ENCODE peak calls at places on chromosomes 1 and 21, in eight cellular contexts. I, N, P, O, K, V, S and M are unnamed samples.

GRCh38 chr1:92485374-92486250 is 1.1 kb downstream of the GFI1 start:
- DNase-seq in N (peak), K (no peak), O (no peak), V (no peak), P (no peak), S (no peak), I (peak), M (no peak)

GRCh38 chr1:206895837-206896242 is 1.4 kb upstream of the IL24 start:
- DNase-seq in N (no peak), S (no peak), I (no peak), P (no peak), K (no peak), O (peak), V (no peak), M (no peak)

GRCh38 chr1:214037468-214037867 is 49.7 kb downstream of the PROX1 start:
- DNase-seq in O (no peak), N (no peak), P (no peak), I (no peak), S (no peak), V (no peak), K (no peak), M (no peak)

GRCh38 chr1:94428441-94428840 is 10.3 kb downstream of the ABCD3 start:
- DNase-seq in P (no peak), V (no peak), K (no peak), S (no peak), N (no peak), O (no peak), I (no peak), M (no peak)

GRCh38 chr1:247433922-247434476 is 18.0 kb downstream of the NLRP3 start:
- DNase-seq in P (no peak), K (no peak), V (no peak), S (no peak), O (no peak), I (no peak), N (no peak), M (no peak)

GRCh38 chr1:187920976-187921375 is 1092.2 kb downstream of the PLA2G4A start:
- DNase-seq in I (no peak), N (no peak), S (no peak), P (no peak), O (no peak), K (no peak), V (no peak), M (no peak)

GRCh38 chr21:33063907-33064622 is 5.9 kb upstream of the OLIG1 start:
- DNase-seq in O (no peak), I (no peak), P (no peak), S (no peak), K (no peak), V (no peak), N (no peak), M (no peak)

GRCh38 chr1:110628356-110629105 is 22.4 kb upstream of the KCNA2 start:
- DNase-seq in P (no peak), O (no peak), I (no peak), V (no peak), S (no peak), N (no peak), K (peak), M (no peak)

GRCh38 chr1:109149874-109150601 is 36.1 kb downstream of the ELAPOR1 start:
- DNase-seq in S (no peak), N (no peak), O (no peak), K (no peak), I (no peak), V (no peak), P (no peak), M (no peak)

GRCh38 chr1:20660363-20661234 is 570 bp downstream of the DDOST start:
- DNase-seq in O (no peak), P (no peak), I (no peak), V (peak), S (no peak), N (no peak), K (no peak), M (no peak)

GRCh38 chr1:224882264-224882663 is 47.2 kb upstream of the DNAH14 start:
- DNase-seq in N (no peak), P (no peak), S (no peak), I (no peak), O (no peak), V (no peak), K (no peak), M (no peak)

GRCh38 chr1:232486006-232486405 is 143.9 kb downstream of the SIPA1L2 start:
- DNase-seq in V (no peak), K (no peak), P (no peak), S (no peak), I (no peak), O (peak), N (no peak), M (no peak)

GRCh38 chr1:6949991-6950765 is 164.9 kb downstream of the CAMTA1 start:
- DNase-seq in P (no peak), I (no peak), K (no peak), V (no peak), O (no peak), S (no peak), N (no peak), M (no peak)

GRCh38 chr1:182046763-182047162 is 14.7 kb downstream of the ZNF648 start:
- DNase-seq in P (no peak), O (no peak), I (no peak), N (no peak), V (no peak), S (no peak), K (no peak), M (no peak)

GRCh38 chr1:223730471-223730870 is 18.1 kb downstream of the CAPN2 start:
- DNase-seq in I (no peak), O (peak), S (no peak), V (no peak), K (no peak), P (no peak), N (no peak), M (no peak)

GRCh38 chr1:46613661-46614603 is 2.7 kb downstream of the MOB3C start:
- DNase-seq in S (peak), O (peak), K (peak), I (peak), N (peak), P (peak), V (peak), M (no peak)

GRCh38 chr21:44530221-44530902 is 9.6 kb downstream of the KRTAP10-1 start:
- DNase-seq in O (no peak), P (peak), K (no peak), V (peak), I (no peak), N (no peak), S (peak), M (no peak)

GRCh38 chr1:113086551-113086950 is 13.6 kb downstream of the LRIG2 start:
- DNase-seq in K (no peak), P (no peak), O (no peak), S (no peak), N (no peak), I (no peak), V (no peak), M (no peak)

GRCh38 chr1:1281533-1282321 is 1.5 kb downstream of the SCNN1D start:
- DNase-seq in S (peak), V (peak), O (peak), N (no peak), P (no peak), I (peak), K (no peak), M (no peak)

GRCh38 chr1:228283043-228283371 is 75.2 kb downstream of the OBSCN start:
- DNase-seq in V (no peak), N (no peak), K (no peak), S (no peak), P (no peak), O (no peak), I (no peak), M (no peak)

GRCh38 chr1:156868341-156868740 is 7.7 kb downstream of the NTRK1 start:
- DNase-seq in N (no peak), I (no peak), P (no peak), K (no peak), S (no peak), O (no peak), V (no peak), M (no peak)

DNA sequence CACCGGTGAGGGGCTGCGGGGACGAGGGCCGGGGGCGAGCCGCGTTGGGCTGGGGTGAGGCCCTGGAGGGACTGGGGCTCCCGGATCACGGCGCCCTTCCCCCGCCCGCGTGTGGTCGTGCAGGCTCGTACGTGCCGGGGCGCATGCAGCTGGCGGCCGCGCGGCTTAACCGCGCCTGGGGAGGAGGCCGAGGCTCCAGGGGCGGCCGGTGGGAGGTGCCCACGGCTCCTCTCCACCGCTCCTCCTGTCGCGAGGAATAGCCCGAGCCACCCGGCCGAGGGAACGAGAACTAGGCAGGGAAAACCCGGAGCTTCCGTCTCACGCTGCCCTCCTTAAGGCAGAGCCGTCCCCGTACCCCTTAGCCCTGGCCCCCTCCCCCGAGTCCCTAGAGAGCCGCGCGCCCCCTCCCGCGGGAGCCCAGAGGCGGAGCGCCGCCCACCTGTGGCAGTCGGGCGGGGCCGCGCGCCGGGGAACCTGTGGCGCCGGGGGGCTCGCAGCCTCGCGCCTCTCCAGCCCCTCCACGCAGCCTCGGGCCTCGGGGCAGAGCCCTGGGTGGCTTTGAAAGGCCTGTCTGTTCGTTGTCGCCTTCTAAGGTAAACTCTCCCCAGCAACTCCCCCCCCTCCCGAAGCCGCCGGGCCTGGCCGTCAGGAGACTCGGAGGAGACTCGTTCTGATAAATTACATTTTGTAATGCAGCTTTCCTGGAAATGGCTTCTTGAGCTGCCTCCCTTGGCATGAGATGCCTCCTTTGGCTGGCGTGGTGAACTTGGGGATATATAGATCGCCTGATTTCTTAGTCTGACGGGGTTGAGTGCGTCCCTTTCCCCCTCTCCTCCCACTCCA is 766 bp downstream of the AK4 start:
- DNase-seq in P (peak), I (peak), S (no peak), K (peak), N (peak), V (peak), O (peak), M (no peak)
- H3K27ac ChIP-seq in P (peak), I (peak), S (peak), K (peak), N (peak), V (peak), O (no peak), M (peak)

GRCh38 chr1:164857439-164857838 is 298.5 kb downstream of the PBX1 start:
- DNase-seq in P (no peak), K (no peak), N (no peak), O (no peak), S (no peak), V (no peak), I (no peak), M (no peak)
- H3K27ac ChIP-seq in P (no peak), K (peak), N (peak), O (no peak), S (no peak), V (peak), I (peak), M (no peak)

GRCh38 chr1:222589462-222590302 is at the start of gene TAF1A:
- DNase-seq in I (peak), P (peak), O (peak), N (peak), S (peak), V (peak), K (peak), M (peak)

GRCh38 chr1:222586842-222587241 is 2.9 kb downstream of the TAF1A start:
- DNase-seq in P (no peak), I (no peak), N (no peak), K (no peak), S (no peak), O (peak), V (no peak), M (no peak)

GRCh38 chr1:222583079-222583478 is 6.7 kb downstream of the TAF1A start:
- DNase-seq in S (no peak), I (no peak), P (no peak), V (no peak), N (no peak), K (no peak), O (no peak), M (no peak)

GRCh38 chr1:222592171-222592570 is 2.4 kb upstream of the TAF1A start:
- DNase-seq in N (no peak), I (no peak), O (peak), S (no peak), P (no peak), V (no peak), K (no peak), M (no peak)

DNA sequence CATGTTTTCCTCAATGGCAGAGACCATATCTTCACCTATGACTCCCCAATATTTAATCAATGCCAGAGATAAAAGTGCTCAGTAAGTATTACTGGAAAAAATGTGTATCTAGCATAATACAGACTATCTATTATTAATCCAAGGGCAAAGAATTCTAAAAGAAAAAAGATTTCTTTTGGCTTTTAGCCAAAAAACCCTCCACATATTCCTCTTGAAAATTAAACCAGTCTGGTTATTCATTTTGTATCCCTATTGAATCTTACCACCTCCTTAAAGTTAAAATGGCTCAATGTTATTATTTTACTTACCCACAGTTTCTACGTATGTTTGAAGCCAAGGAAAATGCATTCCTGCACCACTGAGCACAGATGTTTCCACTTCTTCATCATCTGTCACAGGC is 1.6 kb downstream of the TAF1A start:
- DNase-seq in S (no peak), O (no peak), P (no peak), K (no peak), I (no peak), V (no peak), N (no peak), M (no peak)
- H3K27ac ChIP-seq in S (no peak), O (no peak), P (no peak), K (no peak), I (no peak), V (no peak), N (no peak), M (no peak)

DNA sequence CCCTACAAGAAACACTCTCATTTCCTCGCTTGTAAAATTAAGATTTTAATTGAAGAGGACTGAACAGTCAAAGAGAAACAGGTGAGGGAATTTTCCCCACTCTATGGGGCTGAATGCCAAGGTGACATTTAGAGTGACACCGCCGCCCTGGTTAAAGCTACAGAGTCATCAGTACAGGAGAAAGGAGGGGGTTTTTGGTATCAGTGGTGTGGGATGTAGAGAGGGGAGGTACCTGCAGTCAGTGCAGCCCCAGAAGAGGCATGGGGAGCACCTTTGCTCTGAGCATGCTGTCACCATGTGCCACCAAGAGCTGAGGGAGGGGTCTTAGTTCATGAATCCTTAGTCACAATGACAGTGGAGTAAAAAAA is 2.8 kb downstream of the DIRAS3 start:
- DNase-seq in K (no peak), S (no peak), N (no peak), P (no peak), I (no peak), V (no peak), O (no peak), M (no peak)
- H3K27ac ChIP-seq in K (no peak), S (no peak), N (no peak), P (no peak), I (no peak), V (no peak), O (no peak), M (no peak)

DNA sequence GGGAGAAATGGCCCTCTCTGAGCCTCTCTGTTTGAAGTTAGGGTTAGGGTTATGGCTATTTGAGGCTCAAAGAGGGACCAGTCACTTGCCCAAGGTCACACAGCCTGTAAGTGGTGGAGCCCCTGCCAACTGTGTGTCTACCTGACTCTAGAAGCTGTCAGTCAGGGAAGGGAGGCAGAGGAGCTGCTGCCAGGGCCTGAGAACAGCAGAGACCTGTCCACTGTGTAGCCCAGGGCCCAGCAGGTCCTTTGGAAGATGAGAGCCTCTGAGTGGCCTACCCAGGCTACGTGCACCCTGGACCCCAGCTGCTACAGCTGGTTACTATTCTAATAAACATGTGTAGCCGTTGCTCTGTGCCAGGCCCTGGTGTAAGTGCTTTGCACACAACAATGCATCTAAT is 15.1 kb upstream of the EDN2 start:
- DNase-seq in S (no peak), V (no peak), O (no peak), I (no peak), P (no peak), K (no peak), N (no peak), M (no peak)
- H3K27ac ChIP-seq in S (peak), V (no peak), O (no peak), I (peak), P (peak), K (peak), N (no peak), M (no peak)

GRCh38 chr1:62208970-62209369 is 14.3 kb downstream of the L1TD1 start:
- DNase-seq in N (no peak), V (no peak), O (no peak), I (no peak), S (no peak), P (no peak), K (no peak), M (no peak)

GRCh38 chr1:62209931-62210595 is 15.4 kb downstream of the L1TD1 start:
- DNase-seq in O (peak), S (no peak), N (no peak), P (no peak), K (no peak), V (no peak), I (no peak), M (no peak)

GRCh38 chr1:62212411-62212810 is 17.8 kb downstream of the L1TD1 start:
- DNase-seq in I (no peak), K (no peak), O (no peak), S (no peak), V (no peak), N (no peak), P (no peak), M (no peak)

GRCh38 chr1:62213075-62213914 is 18.6 kb downstream of the L1TD1 start:
- DNase-seq in I (no peak), O (no peak), K (no peak), P (no peak), V (no peak), N (no peak), S (no peak), M (no peak)

GRCh38 chr1:62210960-62211359 is 16.3 kb downstream of the L1TD1 start:
- DNase-seq in K (no peak), O (no peak), S (no peak), I (no peak), N (no peak), P (no peak), V (no peak), M (no peak)
- H3K27ac ChIP-seq in K (no peak), O (no peak), S (no peak), I (no peak), N (no peak), P (no peak), V (no peak), M (no peak)

DNA sequence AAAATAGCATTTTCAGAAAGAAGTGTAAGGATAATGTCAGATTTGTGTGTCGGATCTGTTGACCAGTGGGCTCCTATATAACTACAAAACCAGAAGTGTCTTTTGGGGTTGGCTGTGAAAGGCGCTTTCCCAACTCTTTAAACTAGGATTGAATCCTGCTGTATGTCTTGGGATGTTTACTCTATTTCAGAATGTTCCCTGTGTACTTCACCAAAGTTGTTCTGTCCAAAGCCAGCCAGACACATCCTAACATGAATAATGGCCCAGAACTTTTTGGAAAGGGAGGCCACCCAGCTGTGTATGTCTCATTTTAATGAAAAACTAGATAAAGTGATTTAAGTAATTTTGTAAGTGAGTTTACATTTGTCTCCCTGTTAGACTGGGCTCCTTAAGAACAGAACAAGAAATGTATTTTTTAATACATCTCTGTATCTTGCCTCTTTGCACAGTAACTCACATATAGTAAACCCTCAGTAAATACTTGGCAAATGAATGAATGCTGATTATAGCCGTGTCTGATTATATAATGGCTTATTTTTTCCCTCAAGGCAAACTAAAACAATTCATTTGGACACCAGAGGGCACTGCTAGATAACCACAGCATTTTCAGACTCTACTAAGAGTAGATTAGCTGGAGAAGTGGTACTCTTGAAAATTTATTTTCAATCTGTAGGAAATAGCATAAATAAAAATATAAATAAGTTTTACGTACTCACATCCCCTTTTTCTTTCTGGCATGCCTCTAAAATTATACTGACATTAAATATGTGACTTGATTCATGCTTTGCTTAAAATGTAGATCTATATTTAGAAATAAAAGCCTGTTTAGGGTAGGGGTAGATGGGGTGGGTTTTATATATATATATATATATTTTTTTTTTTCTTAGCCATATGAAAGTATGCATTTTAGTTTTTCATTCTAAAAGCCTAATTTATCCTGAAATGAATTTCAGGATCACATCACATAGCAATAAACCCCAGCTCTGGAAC is 23.8 kb downstream of the TSEN15 start:
- DNase-seq in O (peak), K (no peak), S (no peak), I (peak), N (peak), V (no peak), P (no peak), M (peak)
- H3K27ac ChIP-seq in O (no peak), K (peak), S (no peak), I (peak), N (no peak), V (peak), P (no peak), M (no peak)